ENCODE peak calls at places on chromosome 22, in ten cellular contexts. Y, A, V, J, I, Q, R, Z, G and P are unnamed samples.

GRCh38 chr22:17920992-17921650 is 103.2 kb downstream of the MICAL3 start:
- DNase-seq in Y (no peak), A (no peak), V (no peak), J (no peak), I (no peak), Q (peak), R (no peak), Z (no peak), G (no peak), P (no peak)

GRCh38 chr22:40512426-40513136 is 123.9 kb downstream of the MRTFA start:
- DNase-seq in Y (no peak), A (peak), V (no peak), J (no peak), I (peak), Q (peak), R (no peak), Z (no peak), G (no peak), P (no peak)

GRCh38 chr22:20421507-20421874 is 16.1 kb downstream of the SCARF2 start:
- DNase-seq in Y (no peak), A (no peak), V (no peak), J (no peak), I (peak), Q (no peak), R (no peak), Z (no peak), G (no peak), P (no peak)

GRCh38 chr22:29314537-29315285 is 786 bp downstream of the RASL10A start:
- DNase-seq in Y (peak), A (no peak), V (no peak), J (peak), I (no peak), Q (no peak), R (peak), Z (no peak), G (no peak), P (no peak)

GRCh38 chr22:35569916-35570315 is 29.3 kb downstream of the RASD2 start:
- DNase-seq in Y (no peak), A (no peak), V (no peak), J (no peak), I (no peak), Q (no peak), R (no peak), Z (no peak), G (no peak), P (no peak)

GRCh38 chr22:30221121-30221992 is 25.2 kb downstream of the LIF start:
- DNase-seq in Y (peak), A (no peak), V (peak), J (no peak), I (no peak), Q (no peak), R (no peak), Z (no peak), G (no peak), P (peak)

GRCh38 chr22:40758390-40758789 is 60.8 kb downstream of the SLC25A17 start:
- DNase-seq in Y (no peak), A (no peak), V (no peak), J (no peak), I (no peak), Q (no peak), R (no peak), Z (no peak), G (no peak), P (no peak)

GRCh38 chr22:43802897-43803495 is 9.1 kb downstream of the EFCAB6 start:
- DNase-seq in Y (no peak), A (no peak), V (no peak), J (no peak), I (no peak), Q (no peak), R (no peak), Z (no peak), G (no peak), P (no peak)

GRCh38 chr22:27416553-27417427 is 384.8 kb downstream of the MN1 start:
- DNase-seq in Y (no peak), A (peak), V (no peak), J (peak), I (no peak), Q (peak), R (peak), Z (peak), G (no peak), P (no peak)

GRCh38 chr22:36221799-36222751 is 17.3 kb downstream of the APOL2 start:
- DNase-seq in Y (peak), A (peak), V (peak), J (peak), I (no peak), Q (no peak), R (peak), Z (peak), G (no peak), P (peak)